ENCODE peak calls at places on chromosomes 1 and 21, in six cellular contexts. I is HuH-7; C is activated CD8-positive, alpha-beta memory T cell treated with anti-CD3 and anti-CD28 coated beads for 48 hours; F is T-helper 2 cell; S is small intestine; K is GM06990. J is an unnamed sample.
A peak's percentile ranks its signal among the peaks of the same experiment; 100 is the strongest.

GRCh38 chr1:118504231-118504644 is 319.2 kb upstream of the SPAG17 start:
- DNase-seq in I (no peak), C (no peak), F (no peak), S (no peak), K (no peak), J (no peak)

GRCh38 chr1:41919764-41920397 is 1.2 kb upstream of the HIVEP3 start:
- DNase-seq in I (no peak), C (peak; percentile 62), F (peak; percentile 96), S (peak; percentile 45), K (peak; percentile 61), J (no peak)

GRCh38 chr1:209648931-209649776 is 3.1 kb downstream of the LAMB3 start:
- DNase-seq in I (no peak), C (no peak), F (no peak), S (peak; percentile 87), K (no peak), J (no peak)

GRCh38 chr1:171403396-171403795 is 81.9 kb upstream of the PRRC2C start:
- DNase-seq in I (no peak), C (no peak), F (no peak), S (no peak), K (no peak), J (no peak)

GRCh38 chr1:19630720-19631119 is 13.4 kb upstream of the NBL1 start:
- DNase-seq in I (no peak), C (no peak), F (no peak), S (no peak), K (no peak), J (no peak)

GRCh38 chr21:34802180-34802899 is 133.5 kb downstream of the CLIC6 start:
- DNase-seq in I (no peak), C (no peak), F (no peak), S (no peak), K (no peak), J (no peak)

GRCh38 chr1:43796111-43796581 is 88.8 kb downstream of the ST3GAL3 start:
- DNase-seq in I (no peak), C (no peak), F (no peak), S (no peak), K (no peak), J (no peak)

GRCh38 chr1:150162862-150163706 is 13.4 kb downstream of the PLEKHO1 start:
- DNase-seq in I (peak; percentile 40), C (no peak), F (no peak), S (peak; percentile 70), K (peak; percentile 81), J (peak; percentile 97)

GRCh38 chr1:201634261-201634660 is 95.3 kb downstream of the NAV1 start:
- DNase-seq in I (no peak), C (no peak), F (no peak), S (no peak), K (no peak), J (no peak)

J was measured in vagina.